ENCODE peak calls at places on chromosomes 1 and 21, in eight cellular contexts. Q is glutamatergic neuron; P is astrocyte; R is fibroblast of the aortic adventitia; U is activated CD8-positive, alpha-beta T cell treated with anti-CD3 and anti-CD28 coated beads for 36 hours; Y is brain microvascular endothelial cell; D is omental fat pad; F is fibroblast of lung. G is an unnamed sample.

GRCh38 chr1:101183388-101183699 is 53.5 kb upstream of the S1PR1 start:
- DNase-seq in Y (peak), D (no peak), U (no peak), F (peak), Q (no peak), R (peak), P (peak), G (no peak)

GRCh38 chr1:27795601-27796000 is 22.6 kb downstream of the STX12 start:
- DNase-seq in F (no peak), Q (no peak), R (no peak), Y (no peak), U (no peak), P (no peak), D (no peak), G (no peak)

GRCh38 chr1:203467550-203467921 is 8.1 kb upstream of the PRELP start:
- DNase-seq in Q (no peak), D (no peak), Y (no peak), U (no peak), P (no peak), F (no peak), R (peak), G (no peak)

GRCh38 chr1:197198911-197199310 is 52.4 kb upstream of the ASPM start:
- DNase-seq in Y (no peak), U (no peak), D (no peak), P (no peak), F (no peak), Q (no peak), R (no peak), G (no peak)

GRCh38 chr1:210089848-210090247 is 142.7 kb upstream of the SERTAD4 start:
- DNase-seq in F (no peak), R (peak), Q (no peak), Y (no peak), U (no peak), P (no peak), D (no peak), G (no peak)

GRCh38 chr1:102550729-102551384 is 554.1 kb upstream of the OLFM3 start:
- DNase-seq in U (peak), Q (peak), R (peak), D (no peak), F (peak), P (no peak), Y (peak), G (no peak)

GRCh38 chr1:43867946-43868740 is 65.5 kb upstream of the ARTN start:
- DNase-seq in P (peak), U (no peak), F (peak), D (no peak), R (peak), Y (peak), Q (no peak), G (no peak)

GRCh38 chr1:198880818-198881597 is 242.2 kb downstream of the PTPRC start:
- DNase-seq in Q (no peak), P (peak), R (peak), F (peak), Y (peak), D (no peak), U (peak), G (no peak)

GRCh38 chr1:26279598-26280332 is at the start of gene SH3BGRL3:
- DNase-seq in P (peak), R (peak), F (peak), Y (peak), D (peak), Q (peak), U (peak), G (peak)

GRCh38 chr1:22112505-22112904 is 30.4 kb downstream of the WNT4 start:
- DNase-seq in Y (no peak), F (no peak), P (no peak), Q (no peak), D (no peak), U (no peak), R (no peak), G (no peak)

GRCh38 chr1:8937701-8938100 is 8.0 kb upstream of the CA6 start:
- DNase-seq in Q (no peak), U (no peak), P (no peak), F (no peak), Y (no peak), D (no peak), R (peak), G (no peak)

GRCh38 chr1:180230416-180230790 is 339 bp downstream of the LHX4 start:
- DNase-seq in Q (no peak), R (no peak), U (peak), P (no peak), F (no peak), D (no peak), Y (no peak), G (peak)

GRCh38 chr1:107991371-107992066 is 26.5 kb upstream of the VAV3 start:
- DNase-seq in P (peak), R (peak), F (peak), U (no peak), D (no peak), Y (peak), Q (no peak), G (no peak)

GRCh38 chr1:77539510-77540142 is 142.8 kb downstream of the ZZZ3 start:
- DNase-seq in U (no peak), F (peak), D (no peak), R (peak), P (peak), Q (no peak), Y (peak), G (no peak)

GRCh38 chr1:247113094-247113497 is 8.9 kb upstream of the ZNF669 start:
- DNase-seq in F (peak), D (no peak), P (peak), Y (no peak), R (peak), Q (no peak), U (no peak), G (no peak)

GRCh38 chr1:209073879-209074278 is 509.6 kb upstream of the CAMK1G start:
- DNase-seq in Q (no peak), Y (no peak), P (no peak), F (no peak), D (no peak), R (no peak), U (no peak), G (no peak)

GRCh38 chr1:172398193-172398592 is 22.3 kb upstream of the C1orf105 start:
- DNase-seq in D (no peak), Y (no peak), U (no peak), R (peak), F (peak), Q (no peak), P (peak), G (no peak)

GRCh38 chr1:195948123-195948895 is 659.9 kb downstream of the KCNT2 start:
- DNase-seq in F (no peak), Q (no peak), U (no peak), Y (no peak), R (no peak), P (no peak), D (no peak), G (no peak)

GRCh38 chr1:50719126-50719525 is 240.9 kb downstream of the FAF1 start:
- DNase-seq in Q (no peak), U (no peak), P (no peak), F (no peak), D (no peak), R (no peak), Y (no peak), G (no peak)

GRCh38 chr21:44847261-44848056 is 26.0 kb downstream of the PTTG1IP start:
- DNase-seq in R (no peak), P (no peak), Q (no peak), U (no peak), D (no peak), F (no peak), Y (no peak), G (no peak)

GRCh38 chr1:35210306-35211112 is 17.6 kb upstream of the SFPQ start:
- DNase-seq in F (peak), U (no peak), Y (no peak), P (no peak), D (no peak), R (peak), Q (peak), G (no peak)

GRCh38 chr1:202659541-202659940 is 50.7 kb downstream of the SYT2 start:
- DNase-seq in P (no peak), F (no peak), R (no peak), Q (no peak), Y (no peak), U (no peak), D (no peak), G (no peak)

GRCh38 chr1:236311040-236311439 is 29.3 kb upstream of the ERO1B start:
- DNase-seq in R (no peak), U (peak), Y (no peak), F (no peak), Q (no peak), P (no peak), D (no peak), G (no peak)
- TF ChIP-seq CTCF in R (no peak), U (no peak), Y (no peak), F (no peak), Q (no peak), P (no peak), D (no peak), G (no peak)

GRCh38 chr1:47931395-47931794 is 65.8 kb downstream of the TRABD2B start:
- DNase-seq in F (no peak), D (no peak), U (peak), R (no peak), P (no peak), Q (no peak), Y (no peak), G (no peak)
- TF ChIP-seq CTCF in F (no peak), D (no peak), U (no peak), R (no peak), P (no peak), Q (no peak), Y (peak), G (no peak)

GRCh38 chr1:161079436-161080110 is 9.8 kb downstream of the NECTIN4 start:
- DNase-seq in Y (no peak), Q (no peak), P (no peak), D (no peak), U (no peak), F (no peak), R (no peak), G (no peak)
- TF ChIP-seq CTCF in Y (peak), Q (no peak), P (no peak), D (no peak), U (no peak), F (no peak), R (no peak), G (no peak)

GRCh38 chr1:62333431-62333830 is 14.2 kb upstream of the KANK4 start:
- DNase-seq in U (peak), Y (peak), D (no peak), P (peak), R (no peak), Q (no peak), F (peak), G (no peak)

GRCh38 chr1:62337535-62337784 is 18.2 kb upstream of the KANK4 start:
- DNase-seq in P (no peak), D (no peak), F (no peak), Q (no peak), R (no peak), Y (no peak), U (no peak), G (no peak)

GRCh38 chr1:62334434-62334833 is 15.2 kb upstream of the KANK4 start:
- DNase-seq in U (no peak), R (no peak), Q (no peak), D (no peak), F (no peak), Y (no peak), P (no peak), G (no peak)

GRCh38 chr1:62336638-62337534 is 17.7 kb upstream of the KANK4 start:
- DNase-seq in P (no peak), U (no peak), D (no peak), F (no peak), Y (no peak), Q (no peak), R (peak), G (no peak)

DNA sequence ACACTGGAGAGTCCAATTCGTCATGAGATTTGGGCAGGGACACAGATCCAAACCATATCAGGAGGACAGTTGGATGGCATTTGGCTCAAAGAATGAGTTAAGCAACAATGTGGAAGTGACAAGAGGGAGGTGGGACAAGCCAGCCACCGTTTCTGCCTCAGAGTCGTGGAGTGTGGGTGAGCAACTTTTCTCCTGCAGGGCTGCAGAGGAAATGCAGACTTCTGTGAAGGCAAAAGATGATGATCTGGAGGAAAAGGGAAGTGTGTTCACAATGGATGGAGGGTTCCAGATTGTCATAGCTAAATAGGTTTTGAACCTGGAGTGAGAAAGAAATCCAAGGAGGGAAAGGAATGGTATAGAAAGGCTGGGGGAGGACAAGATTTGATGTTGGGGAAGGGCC is 16.4 kb upstream of the KANK4 start:
- DNase-seq in R (no peak), F (no peak), Q (no peak), D (no peak), P (no peak), Y (no peak), U (no peak), G (no peak)
- TF ChIP-seq CTCF in R (peak), F (no peak), Q (no peak), D (no peak), P (no peak), Y (peak), U (no peak), G (no peak)

GRCh38 chr1:52848423-52848822 is 5.9 kb downstream of the ZYG11A start:
- DNase-seq in P (no peak), U (no peak), D (no peak), Y (no peak), F (no peak), Q (no peak), R (no peak), G (no peak)

GRCh38 chr1:52842643-52843310 is at the start of gene ZYG11A:
- DNase-seq in Y (peak), D (no peak), U (peak), F (peak), P (peak), Q (peak), R (peak), G (peak)
- TF ChIP-seq CTCF in Y (peak), D (no peak), U (peak), F (peak), P (no peak), Q (peak), R (peak), G (peak)

DNA sequence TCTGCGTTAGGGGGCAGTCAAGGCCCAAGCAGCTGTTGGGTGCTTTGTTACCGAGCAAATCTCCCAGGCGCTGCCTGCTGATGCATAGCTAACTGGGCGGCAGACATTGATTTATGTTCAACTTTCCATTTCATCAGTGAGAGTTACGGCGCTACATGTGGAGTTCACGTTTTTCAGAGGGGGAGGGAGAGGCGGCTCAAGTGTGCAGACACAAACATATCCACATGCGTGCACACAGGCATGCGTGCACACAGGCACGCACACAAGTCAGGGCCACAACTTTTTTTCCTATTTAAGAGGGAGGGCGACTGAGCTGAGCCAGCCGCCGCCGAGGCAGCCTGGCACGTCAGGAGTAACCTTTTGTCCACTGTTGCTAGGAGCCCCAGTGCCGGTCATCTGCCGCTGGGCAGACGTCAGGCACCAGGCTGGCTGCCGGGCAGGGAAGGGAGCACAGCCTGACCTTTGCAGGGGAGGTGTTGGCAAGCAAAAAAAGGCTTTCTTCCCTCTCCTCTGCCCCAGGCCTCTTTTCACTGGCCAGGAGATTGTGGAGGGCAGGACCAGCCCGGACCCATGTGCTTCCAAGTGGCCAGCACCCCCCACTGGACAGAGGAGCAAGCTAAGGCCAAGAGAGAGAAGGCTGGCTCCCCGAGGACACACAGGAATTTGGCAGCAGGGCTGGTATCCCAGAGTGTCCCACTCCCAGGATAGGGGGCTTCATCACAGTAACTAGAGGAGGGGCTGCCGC is 73.3 kb downstream of the MRPL37 start:
- DNase-seq in Q (peak), R (peak), Y (peak), D (no peak), P (peak), U (no peak), F (peak), G (no peak)
- TF ChIP-seq CTCF in Q (peak), R (peak), Y (peak), D (no peak), P (no peak), U (no peak), F (peak), G (no peak)

DNA sequence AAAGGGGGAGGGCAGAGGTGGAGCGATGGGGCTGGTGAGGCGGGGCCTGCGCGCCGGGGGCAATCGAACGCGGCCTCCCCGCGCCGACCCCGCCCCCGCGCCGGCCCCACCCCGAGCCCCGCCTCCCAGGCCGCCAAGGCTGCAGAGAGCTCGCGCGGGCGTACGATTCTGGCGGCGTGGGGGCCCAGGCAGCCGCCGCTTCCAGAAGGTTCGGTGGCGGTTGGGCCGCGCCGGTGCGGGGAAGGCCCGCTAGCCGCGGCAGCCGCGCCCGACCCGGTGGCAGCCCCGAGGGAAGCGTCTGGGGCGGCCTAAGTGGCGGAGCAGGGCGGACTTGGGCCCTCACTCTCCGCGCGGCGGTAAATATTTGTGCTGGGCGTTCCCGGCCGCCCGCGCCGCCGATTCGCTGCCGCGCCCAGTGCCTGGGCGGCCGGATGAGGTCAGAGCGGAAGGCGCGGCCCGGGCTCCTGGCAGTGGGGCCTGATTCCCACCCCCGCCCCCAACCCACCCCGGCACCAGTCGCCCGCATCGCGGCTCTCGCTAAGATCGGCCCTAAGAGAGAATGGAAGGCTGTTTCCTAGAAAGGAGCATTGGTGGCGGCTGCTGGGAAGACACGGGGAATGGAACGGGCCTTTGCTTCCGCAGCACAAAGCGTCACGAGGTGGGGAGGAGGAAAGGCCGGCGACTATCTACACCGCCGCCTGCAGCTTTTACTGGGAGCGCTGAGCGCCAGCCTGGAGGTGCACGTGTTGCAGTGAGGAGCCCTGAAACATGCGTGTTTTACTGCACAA is at the start of gene ACOT7:
- DNase-seq in P (peak), Y (peak), Q (peak), D (peak), U (peak), F (peak), R (peak), G (peak)
- TF ChIP-seq CTCF in P (no peak), Y (peak), Q (no peak), D (no peak), U (no peak), F (peak), R (peak), G (no peak)

G was measured in GM10248.